ENCODE peak calls at places on chromosomes 6 and 20, in five cellular contexts. F is ovary, O is body of pancreas, A is left lung, P is vagina. G is an unnamed sample.

GRCh38 chr6:123332070-123332469 is 304.7 kb downstream of the TRDN start:
- DNase-seq in F (no peak), O (no peak), A (no peak), P (no peak), G (no peak)

GRCh38 chr20:24656391-24656790 is 187.0 kb downstream of the SYNDIG1 start:
- DNase-seq in F (no peak), O (no peak), A (no peak), P (no peak), G (peak; percentile 35)

GRCh38 chr20:56440346-56441007 is 27.9 kb upstream of the RTF2 start:
- DNase-seq in F (no peak), O (no peak), A (no peak), P (no peak), G (no peak)

GRCh38 chr20:44736170-44737021 is 9.3 kb upstream of the KCNK15 start:
- DNase-seq in F (peak; percentile 67), O (peak; percentile 77), A (no peak), P (no peak), G (peak; percentile 42)

GRCh38 chr20:15616626-15617025 is 956.6 kb downstream of the KIF16B start:
- DNase-seq in F (no peak), O (no peak), A (no peak), P (no peak), G (no peak)

GRCh38 chr6:73452107-73452461 is at the start of gene CGAS:
- DNase-seq in F (peak; percentile 30), O (peak; percentile 67), A (peak; percentile 96), P (no peak), G (peak; percentile 91)

GRCh38 chr6:28446818-28447511 is 3.7 kb upstream of the ZSCAN23 start:
- DNase-seq in F (no peak), O (no peak), A (peak; percentile 73), P (no peak), G (no peak)

GRCh38 chr6:116461563-116462507 is 660 bp downstream of the CALHM6 start:
- DNase-seq in F (peak; percentile 41), O (peak; percentile 28), A (peak; percentile 94), P (no peak), G (peak; percentile 83)

GRCh38 chr20:34331838-34332237 is 28.7 kb upstream of the AHCY start:
- DNase-seq in F (no peak), O (no peak), A (no peak), P (no peak), G (no peak)

GRCh38 chr20:23011008-23011721 is 23.9 kb upstream of the SSTR4 start:
- DNase-seq in F (no peak), O (no peak), A (no peak), P (peak; percentile 74), G (peak; percentile 29)

GRCh38 chr6:95280690-95281273 is 296.6 kb upstream of the MANEA start:
- DNase-seq in F (no peak), O (no peak), A (no peak), P (no peak), G (no peak)

GRCh38 chr6:23016701-23017100 is 447.3 kb downstream of the HDGFL1 start:
- DNase-seq in F (no peak), O (no peak), A (no peak), P (no peak), G (no peak)

GRCh38 chr20:45765980-45766379 is 25.7 kb downstream of the WFDC3 start:
- DNase-seq in F (no peak), O (no peak), A (no peak), P (no peak), G (no peak)

GRCh38 chr6:150293423-150294280 is 75.2 kb upstream of the IYD start:
- DNase-seq in F (no peak), O (no peak), A (no peak), P (no peak), G (no peak)

GRCh38 chr20:24955045-24955444 is 6.0 kb downstream of the CST7 start:
- DNase-seq in F (no peak), O (no peak), A (no peak), P (peak; percentile 76), G (no peak)

GRCh38 chr6:124480021-124480430 is 482.2 kb upstream of the RNF217 start:
- DNase-seq in F (no peak), O (no peak), A (no peak), P (no peak), G (no peak)

GRCh38 chr20:61340157-61340556 is 88.1 kb downstream of the CDH4 start:
- DNase-seq in F (no peak), O (no peak), A (no peak), P (no peak), G (no peak)

GRCh38 chr6:159943101-159943632 is 25.7 kb upstream of the IGF2R start:
- DNase-seq in F (no peak), O (no peak), A (no peak), P (no peak), G (peak; percentile 60)

GRCh38 chr6:34990971-34991560 is 102.0 kb downstream of the ANKS1A start:
- DNase-seq in F (no peak), O (no peak), A (no peak), P (no peak), G (no peak)

DNA sequence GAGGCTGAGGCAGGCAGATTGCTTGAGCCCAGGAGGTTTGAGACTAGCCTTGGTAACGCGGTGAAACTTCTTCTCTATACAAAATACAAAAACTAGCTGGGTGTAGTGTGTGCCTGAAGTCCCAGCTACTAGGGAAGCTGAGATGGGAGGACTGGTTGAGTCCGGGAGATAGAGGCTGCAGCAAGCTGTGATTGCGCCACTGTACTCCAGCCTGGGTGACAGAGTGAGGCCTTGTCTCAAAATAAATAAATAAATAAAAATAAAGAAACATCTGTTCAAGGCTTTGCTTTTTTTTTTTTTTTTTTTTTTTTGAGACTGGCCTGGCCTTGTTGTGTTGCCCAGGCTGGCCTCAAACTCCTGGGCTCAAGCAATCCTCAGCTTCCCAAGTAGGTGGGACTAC is 23.7 kb upstream of the SLC23A2 start:
- DNase-seq in F (no peak), O (no peak), A (no peak), P (no peak), G (no peak)
- TF ChIP-seq CTCF in F (no peak), O (no peak), A (no peak), P (no peak), G (no peak)

GRCh38 chr6:56575736-56576135 is 67.0 kb downstream of the DST start:
- DNase-seq in F (no peak), O (no peak), A (no peak), P (no peak), G (no peak)
- H3K27ac ChIP-seq in F (no peak overlapping the region), O (no peak overlapping the region), A (no peak overlapping the region), P (no peak overlapping the region), G (no peak overlapping the region)

GRCh38 chr6:108945686-108946158 is 97.5 kb downstream of the ARMC2 start:
- DNase-seq in F (peak; percentile 94), O (peak; percentile 73), A (peak; percentile 61), P (no peak), G (peak; percentile 89)
- H3K4me3 ChIP-seq in F (peak overlapping the region; percentile 15), O (no peak overlapping the region), A (no peak overlapping the region), P (no peak overlapping the region), G (no peak overlapping the region)

GRCh38 chr6:105330913-105331312 is 72.0 kb downstream of the PREP start:
- DNase-seq in F (no peak), O (no peak), A (no peak), P (no peak), G (no peak)
- TF ChIP-seq CTCF in F (no peak), O (no peak), A (no peak), P (no peak), G (no peak)

DNA sequence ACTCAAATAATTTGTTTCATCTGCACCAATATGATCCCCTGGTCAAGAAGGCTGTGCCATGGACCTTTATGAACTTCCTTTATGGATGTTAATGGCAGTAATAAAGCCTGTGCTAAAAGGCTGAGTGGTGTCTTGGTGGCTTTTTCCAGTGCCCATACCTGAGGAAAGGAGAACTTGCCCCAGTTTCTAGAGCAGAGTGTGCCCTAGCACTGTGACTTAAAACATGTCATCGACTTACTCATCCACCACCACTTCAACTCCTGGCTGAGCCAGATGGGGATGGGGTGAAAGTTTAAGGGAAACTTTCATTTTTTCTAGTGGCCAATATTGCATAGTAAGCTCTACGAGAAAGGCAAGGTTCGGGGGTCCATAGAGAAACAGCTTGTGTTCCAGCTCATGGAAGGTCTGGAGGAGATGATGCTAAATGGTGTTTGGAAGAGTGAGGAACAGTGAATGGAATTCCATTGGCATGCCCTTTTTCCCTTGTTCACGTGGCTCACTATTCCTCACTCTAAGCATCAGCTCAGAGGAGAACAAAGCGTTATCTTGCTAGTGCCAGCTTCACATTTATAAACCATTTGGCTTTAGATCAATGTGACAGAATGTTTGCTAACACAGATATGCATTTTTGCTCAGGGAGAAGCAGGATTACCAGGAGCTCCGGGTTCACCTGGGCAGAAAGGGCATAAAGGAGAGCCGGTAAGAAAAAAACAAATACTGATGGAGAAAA is 71.2 kb downstream of the COL19A1 start:
- DNase-seq in F (no peak), O (no peak), A (no peak), P (no peak), G (no peak)
- H3K27ac ChIP-seq in F (no peak overlapping the region), O (no peak overlapping the region), A (no peak overlapping the region), P (no peak overlapping the region), G (no peak overlapping the region)

G was measured in kidney.